ENCODE peak calls at places on chromosomes 11 and 22, in ten cellular contexts. M is activated CD4-positive, alpha-beta T cell treated with anti-CD3 and anti-CD28 coated beads, Interleukin-2, amount 50 U/mL, for 4 hours; E is iris pigment epithelial cell; Y is A549; D is GM10248; L is NCI-H1092 treated with DMSO at 0.1 percent for 48 hours; F is NT2/D1; C is fibroblast of the conjunctiva; O is non-pigmented ciliary epithelial cell; A is fibroblast of mammary gland. X is an unnamed sample.

GRCh38 chr11:6576471-6577373 is 26.7 kb downstream of the RRP8 start:
- DNase-seq in Y (no peak), A (peak), E (peak), F (no peak), O (peak), D (no peak), C (peak), L (peak), M (no peak), X (peak)

GRCh38 chr22:23179381-23180294 is 671 bp upstream of the BCR start:
- DNase-seq in D (no peak), C (no peak), F (no peak), M (no peak), L (peak), E (no peak), A (no peak), Y (no peak), O (no peak), X (peak)

GRCh38 chr22:50602338-50602700 is 1.7 kb downstream of the MAPK8IP2 start:
- DNase-seq in O (no peak), E (no peak), M (no peak), F (no peak), D (no peak), A (no peak), L (no peak), Y (no peak), C (no peak), X (no peak)

GRCh38 chr11:81222491-81222890 is 1511.2 kb downstream of the FAM181B start:
- DNase-seq in C (no peak), D (no peak), E (no peak), M (no peak), F (no peak), L (no peak), Y (no peak), A (no peak), O (no peak), X (no peak)

GRCh38 chr11:110196884-110197420 is 99.5 kb downstream of the RDX start:
- DNase-seq in F (no peak), M (no peak), D (no peak), A (no peak), E (no peak), L (no peak), O (no peak), Y (no peak), C (no peak), X (no peak)

GRCh38 chr11:11373934-11374333 is 20.9 kb upstream of the CSNK2A3 start:
- DNase-seq in L (no peak), Y (no peak), A (no peak), D (no peak), E (no peak), M (no peak), C (no peak), F (no peak), O (no peak), X (no peak)

GRCh38 chr11:12687740-12688139 is 13.5 kb downstream of the TEAD1 start:
- DNase-seq in D (no peak), L (no peak), Y (no peak), E (no peak), O (no peak), C (no peak), F (no peak), A (no peak), M (no peak), X (no peak)

GRCh38 chr11:1779806-1780699 is 16.3 kb upstream of the CTSD start:
- DNase-seq in A (no peak), C (no peak), F (no peak), Y (no peak), M (no peak), D (no peak), L (no peak), O (no peak), E (no peak), X (no peak)

GRCh38 chr11:45901646-45902045 is 5.4 kb downstream of the FREY1 start:
- DNase-seq in A (no peak), F (no peak), M (no peak), Y (no peak), L (no peak), C (no peak), O (no peak), D (no peak), E (no peak), X (peak)

GRCh38 chr11:94654201-94654600 is 87.0 kb downstream of the PIWIL4 start:
- DNase-seq in Y (no peak), E (no peak), O (no peak), L (no peak), D (no peak), C (no peak), M (no peak), F (no peak), A (no peak), X (no peak)

GRCh38 chr11:10604340-10604748 is 35.9 kb upstream of the LYVE1 start:
- DNase-seq in Y (no peak), D (no peak), A (peak), O (no peak), L (no peak), C (no peak), F (no peak), E (peak), M (no peak), X (no peak)

GRCh38 chr11:114562166-114562916 is 2.7 kb upstream of the NXPE1 start:
- DNase-seq in O (peak), M (no peak), L (no peak), E (peak), F (no peak), D (no peak), C (no peak), A (peak), Y (no peak), X (no peak)

GRCh38 chr22:30928401-30928800 is 40.2 kb downstream of the MORC2 start:
- DNase-seq in L (no peak), M (no peak), Y (no peak), E (no peak), F (no peak), O (no peak), D (no peak), A (no peak), C (no peak), X (no peak)

GRCh38 chr11:118321386-118322082 is 17.0 kb downstream of the CD3E start:
- DNase-seq in M (no peak), D (no peak), Y (no peak), O (no peak), F (no peak), C (no peak), E (no peak), L (no peak), A (no peak), X (no peak)

GRCh38 chr11:69443968-69444364 is 37.5 kb upstream of the LINC01488 start:
- DNase-seq in C (no peak), Y (no peak), L (no peak), D (no peak), M (no peak), E (peak), O (no peak), F (no peak), A (peak), X (no peak)

GRCh38 chr11:65615950-65616574 is 486 bp downstream of the PCNX3 start:
- DNase-seq in C (no peak), D (peak), E (no peak), F (no peak), Y (peak), A (no peak), O (no peak), L (peak), M (no peak), X (no peak)

GRCh38 chr11:62458212-62459002 is 39.6 kb downstream of the SCGB1A1 start:
- DNase-seq in E (no peak), C (no peak), A (no peak), O (no peak), M (no peak), F (no peak), Y (no peak), D (no peak), L (no peak), X (peak)

GRCh38 chr11:126188332-126189108 is 22.9 kb downstream of the RPUSD4 start:
- DNase-seq in Y (no peak), E (no peak), C (no peak), M (no peak), O (no peak), F (no peak), L (no peak), A (no peak), D (peak), X (no peak)

GRCh38 chr11:114141863-114142590 is 82.5 kb downstream of the ZBTB16 start:
- DNase-seq in F (no peak), M (no peak), E (no peak), Y (no peak), O (no peak), L (no peak), D (no peak), C (no peak), A (no peak), X (no peak)

GRCh38 chr11:36317992-36318391 is 21.9 kb downstream of the PRR5L start:
- DNase-seq in E (no peak), M (no peak), A (no peak), D (no peak), C (no peak), Y (no peak), O (no peak), L (no peak), F (no peak), X (no peak)

GRCh38 chr11:128530119-128531091 is 57.0 kb downstream of the ETS1 start:
- DNase-seq in D (no peak), E (peak), O (peak), Y (no peak), C (peak), A (peak), L (no peak), F (no peak), M (no peak), X (no peak)

GRCh38 chr22:35191412-35191811 is 65.9 kb upstream of the HMGXB4 start:
- DNase-seq in A (peak), Y (no peak), L (no peak), C (no peak), M (no peak), D (no peak), F (no peak), O (no peak), E (peak), X (no peak)

GRCh38 chr11:54832676-54833075 is 126.0 kb downstream of the OR4A5 start:
- DNase-seq in A (no peak), F (no peak), C (no peak), E (no peak), M (no peak), D (no peak), L (no peak), O (no peak), Y (no peak), X (no peak)

GRCh38 chr11:116895053-116895757 is 57.8 kb upstream of the APOA1 start:
- DNase-seq in C (no peak), O (no peak), L (no peak), A (no peak), Y (no peak), D (peak), F (peak), E (no peak), M (no peak), X (no peak)

GRCh38 chr22:46528121-46528610 is 9.3 kb downstream of the CELSR1 start:
- DNase-seq in C (no peak), F (no peak), A (no peak), D (no peak), O (peak), Y (peak), M (no peak), E (peak), L (no peak), X (no peak)

GRCh38 chr11:67289651-67290479 is 762 bp downstream of the ANKRD13D start:
- DNase-seq in E (peak), O (no peak), M (no peak), D (no peak), F (no peak), A (no peak), L (peak), C (no peak), Y (no peak), X (no peak)

X was measured in cerebellar cortex.